ENCODE peak calls at places on chromosome 9, in nine cellular contexts. D is HCT116, M is heart left ventricle, N is esophagus squamous epithelium, G is colonic mucosa, H is astrocyte, T is neural progenitor cell, E is heart right ventricle, Y is spleen. J is an unnamed sample. For H3K4me1, the result is how much of the 10 kb centered on the place peaks cover.

GRCh38 chr9:86721843-86722705 is 225.2 kb downstream of the GAS1 start:
- DNase-seq in D (no peak), M (peak), N (no peak), G (no peak), H (peak), T (no peak), E (peak), Y (no peak), J (peak)

GRCh38 chr9:92295827-92296258 is 2.3 kb upstream of the IARS1 start:
- DNase-seq in D (no peak), M (no peak), N (no peak), G (no peak), H (no peak), T (peak), E (no peak), Y (no peak), J (no peak)

GRCh38 chr9:124386201-124386600 is 29.0 kb downstream of the PSMB7 start:
- DNase-seq in D (no peak), M (no peak), N (no peak), G (no peak), H (no peak), T (no peak), E (no peak), Y (no peak), J (no peak)

GRCh38 chr9:6229604-6230003 is 14.0 kb downstream of the IL33 start:
- DNase-seq in D (no peak), M (no peak), N (no peak), G (peak), H (no peak), T (no peak), E (no peak), Y (no peak), J (no peak)

GRCh38 chr9:133934512-133935221 is 57.5 kb downstream of the VAV2 start:
- DNase-seq in D (no peak), M (peak), N (no peak), G (no peak), H (peak), T (no peak), E (peak), Y (no peak), J (peak)

GRCh38 chr9:101191723-101192122 is 163.2 kb downstream of the PLPPR1 start:
- DNase-seq in D (no peak), M (no peak), N (no peak), G (no peak), H (no peak), T (no peak), E (no peak), Y (no peak), J (no peak)

GRCh38 chr9:127163409-127163808 is 41.0 kb upstream of the ANGPTL2 start:
- DNase-seq in D (no peak), M (peak), N (no peak), G (no peak), H (peak), T (no peak), E (no peak), Y (no peak), J (no peak)

GRCh38 chr9:135214054-135214640 is 126.7 kb downstream of the OLFM1 start:
- DNase-seq in D (no peak), M (no peak), N (no peak), G (no peak), H (no peak), T (peak), E (no peak), Y (peak), J (peak)

GRCh38 chr9:3181049-3181953 is 337.4 kb upstream of the PUM3 start:
- DNase-seq in D (no peak), M (no peak), N (no peak), G (peak), H (no peak), T (peak), E (no peak), Y (no peak), J (peak)

GRCh38 chr9:100191264-100191663 is 92.2 kb downstream of the INVS start:
- DNase-seq in D (no peak), M (no peak), N (no peak), G (no peak), H (no peak), T (no peak), E (no peak), Y (no peak), J (no peak)

GRCh38 chr9:2919347-2919746 is 75.5 kb upstream of the PUM3 start:
- DNase-seq in D (no peak), M (no peak), N (no peak), G (no peak), H (peak), T (no peak), E (no peak), Y (no peak), J (no peak)

GRCh38 chr9:35001803-35002502 is 12.4 kb downstream of the DNAJB5 start:
- DNase-seq in D (no peak), M (no peak), N (no peak), G (no peak), H (peak), T (no peak), E (no peak), Y (no peak), J (no peak)

GRCh38 chr9:94650924-94651323 is 11.6 kb upstream of the FBP1 start:
- DNase-seq in D (no peak), M (no peak), N (no peak), G (no peak), H (no peak), T (no peak), E (no peak), Y (no peak), J (no peak)

GRCh38 chr9:35903049-35903448 is 3.0 kb upstream of the HRCT1 start:
- DNase-seq in D (peak), M (peak), N (no peak), G (peak), H (peak), T (peak), E (peak), Y (no peak), J (no peak)

GRCh38 chr9:77237896-77238295 is 60.6 kb downstream of the VPS13A start:
- DNase-seq in D (no peak), M (no peak), N (no peak), G (no peak), H (no peak), T (no peak), E (no peak), Y (no peak), J (no peak)

GRCh38 chr9:3331801-3332200 is 194.0 kb downstream of the RFX3 start:
- DNase-seq in D (peak), M (no peak), N (no peak), G (no peak), H (no peak), T (peak), E (no peak), Y (no peak), J (no peak)

GRCh38 chr9:68458918-68459317 is 81.8 kb downstream of the TMEM252 start:
- DNase-seq in D (no peak), M (no peak), N (no peak), G (no peak), H (no peak), T (no peak), E (no peak), Y (no peak), J (no peak)

GRCh38 chr9:87714819-87715218 is 11.1 kb upstream of the CTSL start:
- DNase-seq in D (no peak), M (no peak), N (no peak), G (no peak), H (peak), T (no peak), E (peak), Y (no peak), J (no peak)

GRCh38 chr9:117145811-117146490 is 268.9 kb downstream of the ASTN2 start:
- DNase-seq in D (no peak), M (no peak), N (no peak), G (no peak), H (no peak), T (peak), E (no peak), Y (no peak), J (no peak)

GRCh38 chr9:32431940-32432555 is 47.6 kb downstream of the ACO1 start:
- DNase-seq in D (peak), M (peak), N (no peak), G (peak), H (peak), T (peak), E (peak), Y (peak), J (peak)

GRCh38 chr9:88049677-88050307 is 75.5 kb upstream of the CDK20 start:
- DNase-seq in D (no peak), M (no peak), N (no peak), G (no peak), H (no peak), T (no peak), E (no peak), Y (no peak), J (no peak)

GRCh38 chr9:16179566-16179965 is 626.7 kb downstream of the CCDC171 start:
- DNase-seq in D (no peak), M (no peak), N (no peak), G (no peak), H (no peak), T (no peak), E (no peak), Y (no peak), J (no peak)

GRCh38 chr9:96047741-96048115 is 172.2 kb downstream of the ERCC6L2 start:
- DNase-seq in D (no peak), M (no peak), N (no peak), G (no peak), H (no peak), T (peak), E (no peak), Y (peak), J (no peak)

GRCh38 chr9:72579190-72579589 is 57.8 kb downstream of the TMC1 start:
- DNase-seq in D (peak), M (no peak), N (no peak), G (peak), H (peak), T (no peak), E (peak), Y (no peak), J (peak)

GRCh38 chr9:37801287-37801850 is 772 bp downstream of the DCAF10 start:
- DNase-seq in D (no peak), M (peak), N (no peak), G (peak), H (peak), T (peak), E (no peak), Y (peak), J (peak)

GRCh38 chr9:133845659-133845947 is 107.5 kb upstream of the SARDH start:
- DNase-seq in D (no peak), M (no peak), N (no peak), G (no peak), H (no peak), T (no peak), E (no peak), Y (no peak), J (no peak)

GRCh38 chr9:113566712-113567071 is 103.2 kb downstream of the RGS3 start:
- DNase-seq in D (no peak), M (no peak), N (no peak), G (no peak), H (no peak), T (no peak), E (no peak), Y (peak), J (no peak)

GRCh38 chr9:113567361-113568080 is 104.0 kb downstream of the RGS3 start:
- DNase-seq in D (no peak), M (no peak), N (no peak), G (no peak), H (no peak), T (no peak), E (no peak), Y (peak), J (no peak)

GRCh38 chr9:113568081-113568435 is 104.5 kb downstream of the RGS3 start:
- DNase-seq in D (no peak), M (no peak), N (no peak), G (no peak), H (no peak), T (no peak), E (no peak), Y (peak), J (no peak)

GRCh38 chr9:113564804-113565237 is 101.3 kb downstream of the RGS3 start:
- DNase-seq in D (no peak), M (peak), N (no peak), G (peak), H (peak), T (peak), E (peak), Y (peak), J (peak)

GRCh38 chr9:113566011-113566711 is 102.6 kb downstream of the RGS3 start:
- DNase-seq in D (no peak), M (no peak), N (no peak), G (no peak), H (no peak), T (no peak), E (no peak), Y (peak), J (no peak)
- H3K4me1 ChIP-seq in D (under half), M (half or more), N (half or more), G (under half), H (under half), T (under half), E (half or more), Y (half or more), J (half or more)

GRCh38 chr9:130537346-130538050 is 41.9 kb upstream of the FUBP3 start:
- DNase-seq in D (no peak), M (no peak), N (no peak), G (no peak), H (no peak), T (no peak), E (no peak), Y (peak), J (no peak)

GRCh38 chr9:130541533-130541932 is 37.8 kb upstream of the FUBP3 start:
- DNase-seq in D (no peak), M (no peak), N (no peak), G (no peak), H (no peak), T (no peak), E (no peak), Y (no peak), J (no peak)

GRCh38 chr9:130536594-130537215 is 42.7 kb upstream of the FUBP3 start:
- DNase-seq in D (no peak), M (no peak), N (no peak), G (no peak), H (no peak), T (no peak), E (no peak), Y (no peak), J (no peak)

GRCh38 chr9:130542038-130542437 is 37.3 kb upstream of the FUBP3 start:
- DNase-seq in D (no peak), M (no peak), N (no peak), G (no peak), H (no peak), T (no peak), E (no peak), Y (no peak), J (no peak)

GRCh38 chr9:130539473-130540223 is 39.7 kb upstream of the FUBP3 start:
- DNase-seq in D (peak), M (no peak), N (no peak), G (peak), H (peak), T (no peak), E (no peak), Y (no peak), J (peak)
- H3K27ac ChIP-seq in D (peak), M (no peak), N (peak), G (no peak), H (no peak), T (no peak), E (no peak), Y (no peak), J (no peak)

DNA sequence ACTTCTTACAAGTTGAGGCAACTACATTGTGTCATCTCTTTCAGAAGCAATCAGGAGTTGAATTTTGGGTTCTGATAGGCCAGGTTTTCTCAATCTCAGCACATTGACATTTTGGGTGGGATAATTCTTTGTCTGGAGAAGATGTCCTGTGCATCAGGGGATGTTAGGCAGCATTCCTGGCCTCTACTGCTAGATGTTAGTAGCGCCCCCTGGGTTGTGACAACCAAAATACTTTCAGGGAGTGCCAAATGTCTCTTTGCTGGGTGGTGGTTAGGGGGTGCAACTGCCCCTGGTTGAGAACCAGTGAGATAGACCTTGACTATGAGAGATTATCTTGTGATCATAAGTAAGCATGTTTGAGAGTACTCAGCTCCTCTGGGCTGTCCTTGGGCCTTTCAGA is 164.3 kb upstream of the KLF9 start:
- DNase-seq in D (no peak), M (no peak), N (no peak), G (no peak), H (no peak), T (no peak), E (no peak), Y (no peak), J (no peak)
- TF ChIP-seq CTCF in D (peak), M (no peak), N (no peak), G (no peak), H (no peak), T (no peak), E (no peak), Y (no peak), J (no peak)

DNA sequence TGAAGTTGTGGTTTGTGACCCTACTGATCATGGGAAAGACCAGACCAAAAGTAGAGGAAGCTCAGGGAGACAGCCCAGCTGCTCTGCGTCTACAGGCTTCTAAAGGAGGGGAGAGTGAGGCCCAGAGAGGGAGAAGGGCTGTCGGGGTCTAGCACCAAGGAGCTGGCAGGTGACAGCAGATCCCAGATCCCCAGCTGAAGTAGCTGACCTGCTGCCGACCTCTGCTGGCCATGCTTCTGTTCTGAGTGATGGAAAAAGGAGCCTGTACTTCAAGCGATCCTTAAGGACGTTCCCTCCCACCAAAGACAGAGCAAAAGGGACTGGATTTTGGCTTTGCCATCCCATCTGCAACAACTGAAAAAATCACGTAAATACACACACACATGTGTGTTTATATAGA is 22.7 kb upstream of the QSOX2 start:
- DNase-seq in D (no peak), M (no peak), N (no peak), G (no peak), H (no peak), T (peak), E (no peak), Y (no peak), J (no peak)
- H3K4me1 ChIP-seq in D (under half), M (under half), N (under half), G (under half), H (under half), T (under half), E (under half), Y (under half), J (under half)

DNA sequence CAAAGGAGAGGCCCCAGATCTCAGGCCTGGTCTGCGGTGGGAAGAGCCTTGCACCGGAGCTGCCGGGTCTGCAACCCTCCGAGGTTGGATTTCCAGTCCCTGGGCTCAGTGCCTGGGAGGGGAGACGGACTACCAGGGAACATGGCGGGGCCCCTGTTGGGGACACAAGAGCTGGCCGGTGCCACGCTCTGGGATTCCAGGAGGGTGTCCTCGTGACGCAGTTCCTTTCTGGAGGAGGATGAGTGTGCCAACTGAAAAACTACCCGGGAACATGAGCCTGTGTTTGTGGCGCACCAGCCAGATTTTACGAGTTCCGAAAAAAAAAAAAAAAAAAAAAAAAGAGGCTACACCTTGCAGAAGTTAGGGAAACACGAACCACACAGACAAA is 9.0 kb downstream of the NRARP start:
- DNase-seq in D (no peak), M (no peak), N (no peak), G (peak), H (no peak), T (no peak), E (no peak), Y (no peak), J (no peak)
- H3K27ac ChIP-seq in D (no peak), M (no peak), N (no peak), G (peak), H (no peak), T (no peak), E (no peak), Y (no peak), J (no peak)

J was measured in psoas muscle.